ENCODE peak calls at places on chromosomes 13 and 19, in nine cellular contexts. F is Karpas-422; H is pancreas; B is lung; E is tibial artery; O is left ventricle myocardium inferior; S is right lobe of liver; K is neuronal stem cell; X is CD8-positive, alpha-beta T cell. V is an unnamed sample.
A peak's percentile ranks its signal among the peaks of the same experiment; 100 is the strongest.

GRCh38 chr13:75226755-75227435 is 255.1 kb downstream of the TBC1D4 start:
- DNase-seq in F (no peak), H (no peak), B (peak; percentile 37), E (no peak), O (no peak), S (no peak), K (no peak), X (no peak), V (no peak)

GRCh38 chr13:27005976-27006518 is 165.6 kb downstream of the USP12 start:
- DNase-seq in F (no peak), H (no peak), B (no peak), E (no peak), O (no peak), S (no peak), K (no peak), X (no peak), V (peak; percentile 58)

GRCh38 chr19:5585461-5586299 is 17.9 kb upstream of the TINCR start:
- DNase-seq in F (no peak), H (peak; percentile 32), B (no peak), E (no peak), O (no peak), S (no peak), K (peak; percentile 43), X (no peak), V (no peak)

GRCh38 chr13:98571955-98572662 is 4.8 kb downstream of the STK24 start:
- DNase-seq in F (peak; percentile 68), H (no peak), B (no peak), E (no peak), O (no peak), S (no peak), K (no peak), X (no peak), V (no peak)

GRCh38 chr19:48724796-48725753 is 5.5 kb upstream of the MAMSTR start:
- DNase-seq in F (peak; percentile 84), H (no peak), B (no peak), E (no peak), O (peak; percentile 52), S (no peak), K (no peak), X (no peak), V (peak; percentile 86)

GRCh38 chr19:35703343-35703742 is 1.0 kb upstream of the ZBTB32 start:
- DNase-seq in F (peak; percentile 26), H (peak; percentile 56), B (no peak), E (no peak), O (no peak), S (no peak), K (no peak), X (no peak), V (no peak)

GRCh38 chr13:27076411-27076810 is 95.2 kb downstream of the USP12 start:
- DNase-seq in F (no peak), H (no peak), B (no peak), E (no peak), O (no peak), S (no peak), K (no peak), X (no peak), V (no peak)

GRCh38 chr19:2603320-2603719 is 99.2 kb downstream of the GNG7 start:
- DNase-seq in F (no peak), H (no peak), B (no peak), E (peak; percentile 85), O (peak; percentile 61), S (no peak), K (no peak), X (no peak), V (peak; percentile 78)

GRCh38 chr13:42412812-42413795 is 141.2 kb downstream of the AKAP11 start:
- DNase-seq in F (no peak), H (no peak), B (no peak), E (no peak), O (no peak), S (no peak), K (no peak), X (no peak), V (no peak)

GRCh38 chr13:50910483-50910805 is 853 bp downstream of the RNASEH2B start:
- DNase-seq in F (no peak), H (peak; percentile 30), B (no peak), E (peak; percentile 77), O (no peak), S (peak; percentile 54), K (peak; percentile 29), X (no peak), V (peak; percentile 72)

GRCh38 chr19:7748756-7749155 is 1.4 kb upstream of the CD209 start:
- DNase-seq in F (no peak), H (no peak), B (no peak), E (no peak), O (no peak), S (no peak), K (no peak), X (no peak), V (peak; percentile 18)

GRCh38 chr19:18610556-18611326 is 1.9 kb upstream of the TMEM59L start:
- DNase-seq in F (no peak), H (no peak), B (no peak), E (no peak), O (no peak), S (no peak), K (no peak), X (no peak), V (no peak)

GRCh38 chr19:952680-953500 is 27.1 kb downstream of the ARID3A start:
- DNase-seq in F (no peak), H (no peak), B (no peak), E (no peak), O (no peak), S (no peak), K (no peak), X (no peak), V (no peak)

GRCh38 chr13:63605403-63605802 is 2189.8 kb upstream of the PCDH20 start:
- DNase-seq in F (no peak), H (no peak), B (no peak), E (no peak), O (no peak), S (no peak), K (no peak), X (no peak), V (no peak)

GRCh38 chr19:58252102-58252685 is 23.5 kb downstream of the ZNF544 start:
- DNase-seq in F (peak; percentile 66), H (no peak), B (no peak), E (no peak), O (no peak), S (no peak), K (no peak), X (no peak), V (no peak)

DNA sequence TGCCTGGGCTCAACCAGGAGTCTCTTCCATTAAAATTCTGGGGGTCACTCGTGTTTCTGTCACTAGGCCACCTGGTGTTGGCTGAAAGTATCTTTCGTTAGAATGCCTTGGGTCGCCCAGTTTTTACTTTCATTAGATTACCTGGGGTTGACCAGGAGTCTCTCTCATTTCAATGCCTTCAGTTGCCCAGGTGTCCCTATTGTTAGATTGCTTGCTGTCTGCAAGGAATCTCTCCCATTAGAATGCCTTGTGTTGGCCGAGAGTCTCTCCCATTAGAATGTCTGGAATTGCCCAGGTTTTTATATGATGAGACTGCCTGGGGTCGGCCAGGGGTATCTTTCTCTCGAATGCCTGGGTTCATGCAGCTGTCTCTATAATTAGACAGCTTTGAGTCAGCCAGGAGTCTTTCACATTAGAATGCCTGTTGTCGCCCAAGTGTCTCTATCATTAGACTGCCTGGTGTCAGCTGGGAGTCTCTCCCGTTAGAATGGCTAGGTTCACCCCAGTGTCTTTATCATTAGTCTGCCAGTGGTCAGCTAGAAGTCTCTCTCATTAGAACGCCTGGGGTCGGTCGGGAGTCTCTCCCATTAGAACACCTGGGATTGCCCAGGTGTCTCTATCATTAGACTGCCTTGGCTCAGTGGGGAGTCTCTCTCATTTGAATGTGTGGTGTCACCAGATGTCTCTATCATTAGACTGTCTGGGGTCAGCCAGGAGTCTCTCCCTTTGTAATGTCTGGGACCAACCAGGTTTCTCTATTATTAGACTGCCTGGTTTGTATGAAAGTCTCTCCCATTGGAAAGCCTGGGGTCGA is 1446.8 kb downstream of the UQCRFS1 start:
- DNase-seq in F (no peak), H (no peak), B (no peak), E (no peak), O (no peak), S (no peak), K (no peak), X (no peak), V (no peak)
- H3K9me3 ChIP-seq in F (peaks cover 16% of the 10 kb centered on the region), H (no peaks in the 10 kb centered on the region), B (peaks cover 3% of the 10 kb centered on the region), E (peaks cover 89% of the 10 kb centered on the region), O (peaks cover 71% of the 10 kb centered on the region), S (no peaks in the 10 kb centered on the region), K (no peaks in the 10 kb centered on the region), X (peaks cover 26% of the 10 kb centered on the region), V (peaks cover 60% of the 10 kb centered on the region)

DNA sequence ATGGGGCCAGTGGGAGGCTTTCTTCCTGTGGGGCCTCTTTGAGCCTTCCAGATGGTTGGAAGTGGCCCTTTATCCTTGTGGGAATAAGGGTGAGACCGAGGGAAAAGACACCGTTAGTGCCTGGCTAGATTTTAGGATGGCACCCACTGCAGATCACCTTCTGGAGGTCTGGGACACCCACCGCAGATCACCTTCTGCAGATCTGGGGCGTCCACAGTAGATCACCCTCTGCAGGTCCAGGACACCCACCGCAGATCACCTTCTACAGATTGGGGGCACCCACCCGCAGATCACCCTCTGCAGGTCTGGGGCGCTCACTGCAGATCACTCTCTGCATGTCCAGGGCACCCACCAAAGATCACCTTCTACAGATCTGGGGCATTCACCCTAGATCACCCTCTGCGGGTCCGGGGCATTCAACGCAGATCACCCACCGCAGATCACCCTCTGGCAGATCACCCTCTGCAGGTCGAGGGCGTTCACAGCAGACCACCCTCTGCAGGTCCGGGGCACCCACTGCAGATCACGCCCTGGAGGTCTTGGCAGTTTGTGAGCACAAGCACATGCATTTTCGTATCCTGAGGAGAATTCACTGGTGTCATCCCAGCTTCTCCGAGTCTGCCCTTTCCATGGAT is 153.4 kb upstream of the TSHZ3 start:
- DNase-seq in F (no peak), H (no peak), B (no peak), E (no peak), O (no peak), S (no peak), K (no peak), X (no peak), V (no peak)
- H3K4me3 ChIP-seq in F (no peak overlapping the region), H (no peak overlapping the region), B (no peak overlapping the region), E (no peak overlapping the region), O (no peak overlapping the region), S (no peak overlapping the region), K (no peak overlapping the region), X (no peak overlapping the region), V (no peak overlapping the region)

GRCh38 chr13:25180795-25181537 is 8.9 kb upstream of the AMER2 start:
- DNase-seq in F (no peak), H (no peak), B (no peak), E (no peak), O (no peak), S (no peak), K (no peak), X (no peak), V (no peak)
- H3K9me3 ChIP-seq in F (no peaks in the 10 kb centered on the region), H (no peaks in the 10 kb centered on the region), B (no peaks in the 10 kb centered on the region), E (no peaks in the 10 kb centered on the region), O (peaks cover 30% of the 10 kb centered on the region), S (no peaks in the 10 kb centered on the region), K (peaks cover 27% of the 10 kb centered on the region), X (no peaks in the 10 kb centered on the region), V (no peaks in the 10 kb centered on the region)

DNA sequence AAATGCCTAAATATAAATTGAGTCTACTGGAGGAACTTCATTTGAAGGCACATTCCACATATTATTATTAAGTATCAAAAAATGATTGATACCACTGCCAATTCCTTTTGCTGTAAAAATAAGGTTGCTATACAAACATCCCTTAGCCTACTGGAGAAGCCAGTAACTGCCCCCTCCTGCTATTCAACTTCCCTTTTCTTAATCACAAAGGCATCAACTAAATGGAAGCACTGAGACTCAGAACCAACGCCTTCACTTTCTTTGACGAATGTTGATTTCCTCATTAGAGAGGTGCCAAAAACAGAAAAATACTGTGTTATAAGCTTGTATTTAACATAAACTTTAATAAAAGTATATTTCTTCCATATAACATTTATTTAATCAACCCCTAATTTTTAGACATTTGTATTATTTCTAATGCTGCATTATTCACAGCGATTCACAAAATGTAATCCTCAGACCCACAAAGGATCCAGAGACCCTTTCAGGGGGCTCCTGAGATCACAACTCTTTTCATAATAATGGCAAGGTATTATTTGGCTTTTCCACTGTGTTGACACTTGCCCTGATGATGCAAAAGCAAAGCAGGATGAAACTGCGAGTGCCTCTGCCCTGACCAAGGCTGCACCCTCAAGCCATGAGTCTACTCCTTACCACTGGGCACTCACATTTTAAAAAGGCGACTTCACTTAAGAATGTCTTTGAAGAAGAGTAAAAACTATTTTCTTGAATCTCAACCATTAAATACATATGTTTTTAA is 11.6 kb downstream of the ELF1 start:
- DNase-seq in F (peak; percentile 75), H (no peak), B (no peak), E (no peak), O (no peak), S (peak; percentile 67), K (no peak), X (no peak), V (no peak)
- H3K4me3 ChIP-seq in F (peak overlapping the region; percentile 9), H (no peak overlapping the region), B (no peak overlapping the region), E (no peak overlapping the region), O (no peak overlapping the region), S (peak overlapping the region; percentile 30), K (no peak overlapping the region), X (no peak overlapping the region), V (no peak overlapping the region)